ENCODE peak calls at places on chromosomes 5 and 9, in six cellular contexts. J is dorsolateral prefrontal cortex, U is globus pallidus, T is posterior cingulate gyrus, N is SK-N-DZ, L is cerebellum. B is an unnamed sample.

GRCh38 chr5:27038476-27038875 is at the start of gene CDH9:
- DNase-seq in J (no peak), U (no peak), T (peak), N (no peak), L (no peak), B (no peak)

GRCh38 chr5:142472306-142472951 is 147.6 kb upstream of the SPRY4 start:
- DNase-seq in J (no peak), U (no peak), T (no peak), N (no peak), L (no peak), B (no peak)

GRCh38 chr9:86721843-86722705 is 225.2 kb downstream of the GAS1 start:
- DNase-seq in J (no peak), U (no peak), T (no peak), N (no peak), L (no peak), B (no peak)

GRCh38 chr9:89614319-89614892 is 9.6 kb downstream of the GADD45G start:
- DNase-seq in J (no peak), U (no peak), T (no peak), N (no peak), L (no peak), B (no peak)

GRCh38 chr9:86843182-86843581 is 104.1 kb downstream of the GAS1 start:
- DNase-seq in J (no peak), U (no peak), T (no peak), N (no peak), L (no peak), B (no peak)

GRCh38 chr5:175460126-175460525 is 16.1 kb upstream of the DRD1 start:
- DNase-seq in J (no peak), U (no peak), T (no peak), N (no peak), L (no peak), B (no peak)

GRCh38 chr5:115944501-115944900 is 17.8 kb upstream of the LVRN start:
- DNase-seq in J (no peak), U (no peak), T (no peak), N (no peak), L (no peak), B (no peak)

GRCh38 chr9:18863821-18864220 is 169.2 kb downstream of the SAXO1 start:
- DNase-seq in J (no peak), U (no peak), T (no peak), N (no peak), L (no peak), B (no peak)

GRCh38 chr5:79547982-79548381 is 34.0 kb upstream of the HOMER1 start:
- DNase-seq in J (no peak), U (no peak), T (no peak), N (no peak), L (no peak), B (no peak)

GRCh38 chr9:130276955-130277354 is 11.4 kb downstream of the HMCN2 start:
- DNase-seq in J (no peak), U (no peak), T (no peak), N (no peak), L (no peak), B (no peak)

B was measured in occipital lobe.